ENCODE peak calls at places on chromosome 5, in four cellular contexts. One of them, this sample, is unnamed.

GRCh38 chr5:73701566-73701965 is 75.6 kb downstream of the ARHGEF28 start:
- DNase-seq in GM12878: no peak
- DNase-seq in SK-N-SH: no peak
- DNase-seq in K562: no peak
- DNase-seq in this sample: no peak

GRCh38 chr5:42641321-42642005 is 115.2 kb upstream of the CCDC152 start:
- DNase-seq in GM12878: no peak
- DNase-seq in SK-N-SH: no peak
- DNase-seq in K562: no peak
- DNase-seq in this sample: no peak

GRCh38 chr5:78586251-78586650 is 62.3 kb downstream of the LHFPL2 start:
- DNase-seq in GM12878: no peak
- DNase-seq in SK-N-SH: no peak
- DNase-seq in K562: no peak
- DNase-seq in this sample: no peak

GRCh38 chr5:134242146-134242545 is 16.3 kb upstream of the PPP2CA start:
- DNase-seq in GM12878: no peak
- DNase-seq in SK-N-SH: no peak
- DNase-seq in K562: no peak
- DNase-seq in this sample: no peak

GRCh38 chr5:14321936-14322335 is 178.8 kb downstream of the TRIO start:
- DNase-seq in GM12878: no peak
- DNase-seq in SK-N-SH: no peak
- DNase-seq in K562: no peak
- DNase-seq in this sample: no peak

GRCh38 chr5:5886812-5887486 is 464.5 kb downstream of the ICE1 start:
- DNase-seq in GM12878: no peak
- DNase-seq in SK-N-SH: peak
- DNase-seq in K562: peak
- DNase-seq in this sample: peak

GRCh38 chr5:160348080-160348479 is 22.3 kb downstream of the C1QTNF2 start:
- DNase-seq in GM12878: no peak
- DNase-seq in SK-N-SH: no peak
- DNase-seq in K562: peak
- DNase-seq in this sample: no peak

GRCh38 chr5:159451197-159452052 is 121.1 kb upstream of the IL12B start:
- DNase-seq in GM12878: no peak
- DNase-seq in SK-N-SH: no peak
- DNase-seq in K562: no peak
- DNase-seq in this sample: no peak

GRCh38 chr5:141245250-141245717 is at the start of gene PCDHB15:
- DNase-seq in GM12878: no peak
- DNase-seq in SK-N-SH: peak
- DNase-seq in K562: peak
- DNase-seq in this sample: peak

GRCh38 chr5:37005946-37006540 is 129.5 kb downstream of the NIPBL start:
- DNase-seq in GM12878: no peak
- DNase-seq in SK-N-SH: peak
- DNase-seq in K562: peak
- DNase-seq in this sample: no peak

GRCh38 chr5:97191893-97192292 is 8.8 kb upstream of the RIOK2 start:
- DNase-seq in GM12878: no peak
- DNase-seq in SK-N-SH: no peak
- DNase-seq in K562: no peak
- DNase-seq in this sample: no peak

GRCh38 chr5:116075117-116075910 is 9.5 kb upstream of the COMMD10 start:
- DNase-seq in GM12878: no peak
- DNase-seq in SK-N-SH: no peak
- DNase-seq in K562: no peak
- DNase-seq in this sample: no peak

GRCh38 chr5:178425621-178426068 is 164.5 kb downstream of the COL23A1 start:
- DNase-seq in GM12878: no peak
- DNase-seq in SK-N-SH: peak
- DNase-seq in K562: no peak
- DNase-seq in this sample: no peak

GRCh38 chr5:60436518-60436917 is 263.4 kb downstream of the DEPDC1B start:
- DNase-seq in GM12878: peak
- DNase-seq in SK-N-SH: no peak
- DNase-seq in K562: no peak
- DNase-seq in this sample: no peak

GRCh38 chr5:90297045-90297764 is 112.4 kb downstream of the CETN3 start:
- DNase-seq in GM12878: no peak
- DNase-seq in SK-N-SH: no peak
- DNase-seq in K562: no peak
- DNase-seq in this sample: no peak

GRCh38 chr5:78771260-78772240 is 123.0 kb upstream of the LHFPL2 start:
- DNase-seq in GM12878: no peak
- DNase-seq in SK-N-SH: no peak
- DNase-seq in K562: peak
- DNase-seq in this sample: no peak

GRCh38 chr5:2621631-2622030 is 129.8 kb downstream of the IRX2 start:
- DNase-seq in GM12878: no peak
- DNase-seq in SK-N-SH: no peak
- DNase-seq in K562: no peak
- DNase-seq in this sample: no peak

GRCh38 chr5:74576941-74577456 is 63.5 kb downstream of the ENC1 start:
- DNase-seq in GM12878: peak
- DNase-seq in SK-N-SH: no peak
- DNase-seq in K562: no peak
- DNase-seq in this sample: no peak

GRCh38 chr5:148179234-148179824 is 11.0 kb downstream of the SPINK14 start:
- DNase-seq in GM12878: peak
- DNase-seq in SK-N-SH: peak
- DNase-seq in K562: no peak
- DNase-seq in this sample: no peak

GRCh38 chr5:10111575-10111974 is 138.1 kb downstream of the ATPSCKMT start:
- DNase-seq in GM12878: no peak
- DNase-seq in SK-N-SH: peak
- DNase-seq in K562: peak
- DNase-seq in this sample: peak

GRCh38 chr5:161002571-161003074 is 150.6 kb upstream of the ATP10B start:
- DNase-seq in GM12878: no peak
- DNase-seq in SK-N-SH: no peak
- DNase-seq in K562: no peak
- DNase-seq in this sample: no peak

GRCh38 chr5:107247427-107247826 is 423.3 kb downstream of the EFNA5 start:
- DNase-seq in GM12878: no peak
- DNase-seq in SK-N-SH: no peak
- DNase-seq in K562: no peak
- DNase-seq in this sample: no peak

GRCh38 chr5:155738616-155739015 is 588.3 kb upstream of the SGCD start:
- DNase-seq in GM12878: no peak
- DNase-seq in SK-N-SH: no peak
- DNase-seq in K562: no peak
- DNase-seq in this sample: no peak

GRCh38 chr5:146726020-146726419 is 152.5 kb downstream of the PPP2R2B start:
- DNase-seq in GM12878: no peak
- DNase-seq in SK-N-SH: no peak
- DNase-seq in K562: no peak
- DNase-seq in this sample: no peak

DNA sequence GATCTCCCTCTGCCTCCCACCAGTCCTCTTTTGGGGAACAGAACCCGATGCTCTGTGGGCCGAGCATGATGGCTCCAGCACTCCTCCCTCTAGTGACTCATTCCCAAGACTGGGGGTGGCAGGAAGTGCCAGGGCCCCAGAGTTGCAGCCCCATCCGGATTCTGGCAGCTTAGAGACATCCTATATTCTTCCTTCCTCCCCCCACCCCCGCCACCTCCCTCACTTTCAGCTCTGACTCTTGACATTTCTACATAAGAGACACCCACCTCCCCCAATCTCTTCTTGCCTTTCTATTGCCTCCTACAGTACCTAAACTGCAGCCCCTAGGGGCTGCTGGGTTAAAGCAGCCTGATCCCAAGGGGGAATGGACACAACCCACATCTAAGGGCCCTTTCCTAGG is 47.1 kb upstream of the MATR3 start:
- DNase-seq in GM12878: no peak
- DNase-seq in SK-N-SH: no peak
- DNase-seq in K562: peak
- DNase-seq in this sample: peak
- TF ChIP-seq MAX in GM12878: no peak
- TF ChIP-seq MAX in SK-N-SH: no peak
- TF ChIP-seq MAX in K562: no peak
- TF ChIP-seq MAX in this sample: no peak

GRCh38 chr5:179825655-179826182 is 5.0 kb downstream of the SQSTM1 start:
- DNase-seq in GM12878: no peak
- DNase-seq in SK-N-SH: peak
- DNase-seq in K562: peak
- DNase-seq in this sample: no peak
- TF ChIP-seq USF1 in GM12878: no peak
- TF ChIP-seq USF1 in SK-N-SH: no peak
- TF ChIP-seq USF1 in K562: no peak
- TF ChIP-seq USF1 in this sample: no peak

DNA sequence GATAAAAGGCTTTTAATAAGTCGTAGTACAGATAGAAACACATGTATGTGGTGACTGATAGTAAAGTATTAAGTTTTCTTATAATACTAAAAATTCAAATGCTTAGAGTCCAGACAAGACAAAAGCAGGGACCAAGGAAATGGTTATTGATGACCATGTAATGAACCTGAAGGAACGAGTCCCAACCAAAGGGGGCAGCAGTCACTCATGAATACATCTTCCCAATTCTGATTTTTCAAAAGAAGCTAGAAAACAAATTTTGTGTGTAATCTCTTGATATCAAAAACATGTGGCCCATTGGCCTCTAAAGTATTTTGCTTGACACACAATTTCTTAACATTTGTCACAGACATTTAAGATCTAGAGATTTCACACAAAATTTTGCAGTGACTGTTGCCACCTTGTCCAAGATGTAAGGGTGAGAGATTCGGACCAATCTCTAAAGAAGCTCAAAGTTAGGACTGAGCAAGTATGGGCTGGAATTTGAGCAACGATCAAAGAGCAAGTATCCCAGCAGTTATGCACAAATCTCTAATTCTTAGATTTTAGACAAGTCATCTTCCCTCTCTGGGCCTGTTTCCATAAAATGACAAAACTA is 66.8 kb downstream of the ARL15 start:
- DNase-seq in GM12878: no peak
- DNase-seq in SK-N-SH: peak
- DNase-seq in K562: peak
- DNase-seq in this sample: no peak
- TF ChIP-seq CTCF in GM12878: peak
- TF ChIP-seq CTCF in SK-N-SH: peak
- TF ChIP-seq CTCF in K562: peak
- TF ChIP-seq CTCF in this sample: peak

DNA sequence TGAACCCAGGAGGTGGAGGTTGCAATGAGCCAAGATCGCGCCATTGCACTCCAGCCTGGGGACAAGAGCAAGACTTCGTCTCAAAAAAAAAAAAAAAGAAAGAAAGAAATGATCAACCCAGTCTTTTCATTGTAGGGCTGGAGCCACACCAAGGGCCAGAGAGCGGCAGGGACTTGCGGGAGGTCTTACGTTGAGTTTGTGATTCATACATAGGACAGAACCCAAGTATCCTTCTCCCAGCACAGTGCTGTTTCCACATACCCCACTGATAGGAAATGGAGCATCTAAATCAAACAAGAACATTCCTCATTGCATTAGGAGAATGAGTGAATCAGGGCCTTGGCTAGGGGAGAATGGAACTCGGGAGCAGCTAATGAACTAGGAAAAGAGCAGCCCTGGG is 3.5 kb upstream of the TNIP1 start:
- DNase-seq in GM12878: no peak
- DNase-seq in SK-N-SH: no peak
- DNase-seq in K562: no peak
- DNase-seq in this sample: no peak
- TF ChIP-seq MAX in GM12878: no peak
- TF ChIP-seq MAX in SK-N-SH: no peak
- TF ChIP-seq MAX in K562: no peak
- TF ChIP-seq MAX in this sample: no peak

GRCh38 chr5:1523480-1523792 is 324 bp downstream of the LPCAT1 start:
- DNase-seq in GM12878: no peak
- DNase-seq in SK-N-SH: peak
- DNase-seq in K562: peak
- DNase-seq in this sample: peak

GRCh38 chr5:1524481-1524798 is 680 bp upstream of the LPCAT1 start:
- DNase-seq in GM12878: no peak
- DNase-seq in SK-N-SH: no peak
- DNase-seq in K562: no peak
- DNase-seq in this sample: peak

GRCh38 chr5:1523793-1524480 is at the start of gene LPCAT1:
- DNase-seq in GM12878: no peak
- DNase-seq in SK-N-SH: peak
- DNase-seq in K562: peak
- DNase-seq in this sample: peak

GRCh38 chr5:1521671-1522600 is 1.8 kb downstream of the LPCAT1 start:
- DNase-seq in GM12878: no peak
- DNase-seq in SK-N-SH: peak
- DNase-seq in K562: peak
- DNase-seq in this sample: peak

DNA sequence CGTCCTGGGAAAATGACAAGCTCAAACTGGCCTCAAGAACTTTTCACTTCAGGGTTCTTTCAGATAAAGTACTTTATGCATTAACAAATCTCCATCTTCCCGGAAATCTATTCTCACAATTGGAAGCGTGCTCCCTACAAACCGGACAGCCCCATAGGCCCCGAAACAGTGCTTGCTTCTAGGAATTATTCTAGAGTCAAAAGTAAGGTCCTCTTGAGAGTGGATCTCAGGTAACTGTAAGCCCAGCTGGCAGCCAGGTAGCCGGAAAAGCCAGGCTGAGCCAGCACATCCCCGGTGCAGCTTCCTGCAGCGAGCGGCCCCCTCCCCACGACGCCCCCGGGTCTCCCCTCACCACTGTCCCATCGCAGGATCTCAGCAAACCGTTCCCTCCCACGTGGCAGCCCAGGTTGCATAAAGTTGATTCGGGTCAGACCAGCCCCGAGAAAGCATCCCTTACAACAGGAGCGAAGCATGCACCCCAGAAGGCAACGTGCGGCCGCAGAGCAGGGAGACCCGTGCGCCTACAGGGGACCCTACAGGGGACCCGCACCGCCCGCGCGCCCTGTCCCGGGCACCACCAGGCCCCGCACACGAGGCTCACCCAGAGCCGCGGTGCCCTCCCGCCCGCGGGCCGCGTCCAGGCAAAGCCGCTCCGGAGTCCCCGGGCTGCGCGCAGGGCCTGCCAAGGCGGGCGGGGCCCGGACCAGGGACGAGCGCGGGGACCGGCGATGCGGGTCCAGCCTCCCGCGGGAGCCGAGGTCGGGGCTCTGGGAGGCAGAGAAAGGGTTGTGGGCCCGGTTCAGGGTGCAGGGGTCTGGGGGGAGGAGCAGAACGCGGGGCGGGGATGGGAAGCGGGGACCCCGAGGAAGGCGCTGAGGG is 920 bp downstream of the LPCAT1 start:
- DNase-seq in GM12878: no peak
- DNase-seq in SK-N-SH: peak
- DNase-seq in K562: peak
- DNase-seq in this sample: peak
- TF ChIP-seq USF1 in GM12878: no peak
- TF ChIP-seq USF1 in SK-N-SH: no peak
- TF ChIP-seq USF1 in K562: no peak
- TF ChIP-seq USF1 in this sample: no peak

GRCh38 chr5:52007230-52007858 is 624.1 kb downstream of the ISL1 start:
- DNase-seq in GM12878: no peak
- DNase-seq in SK-N-SH: peak
- DNase-seq in K562: no peak
- DNase-seq in this sample: no peak
- TF ChIP-seq CTCF in GM12878: peak
- TF ChIP-seq CTCF in SK-N-SH: peak
- TF ChIP-seq CTCF in K562: peak
- TF ChIP-seq CTCF in this sample: peak

This sample was measured in WTC11.